ENCODE peak calls at places on chromosomes 13 and 19, in five cellular contexts. P is tibial artery, S is right cardiac atrium, O is neuronal stem cell, V is right atrium auricular region. G is an unnamed sample. For H3K9me3, the result is how much of the 10 kb centered on the place peaks cover.

GRCh38 chr13:61123533-61124269 is 291.9 kb downstream of the PCDH20 start:
- DNase-seq in P (no peak), S (no peak), O (no peak), V (no peak), G (no peak)

GRCh38 chr13:24195626-24196025 is 35.1 kb downstream of the SPATA13 start:
- DNase-seq in P (no peak), S (no peak), O (no peak), V (no peak), G (no peak)

GRCh38 chr13:30009411-30009810 is 159.0 kb upstream of the UBL3 start:
- DNase-seq in P (no peak), S (no peak), O (no peak), V (no peak), G (no peak)

GRCh38 chr13:110182003-110182402 is 125.0 kb downstream of the COL4A1 start:
- DNase-seq in P (no peak), S (no peak), O (no peak), V (no peak), G (no peak)

GRCh38 chr13:94479559-94480095 is at the start of gene DCT:
- DNase-seq in P (no peak), S (no peak), O (peak), V (no peak), G (no peak)

GRCh38 chr19:7983286-7983950 is 22.0 kb downstream of the ELAVL1 start:
- DNase-seq in P (no peak), S (peak), O (no peak), V (no peak), G (no peak)

GRCh38 chr19:15631817-15632216 is 8.9 kb upstream of the CYP4F3 start:
- DNase-seq in P (no peak), S (peak), O (no peak), V (no peak), G (no peak)

GRCh38 chr19:8366961-8367326 is 3.0 kb downstream of the ANGPTL4 start:
- DNase-seq in P (no peak), S (no peak), O (no peak), V (no peak), G (no peak)

GRCh38 chr19:4831351-4832340 is at the start of gene TICAM1:
- DNase-seq in P (peak), S (peak), O (no peak), V (peak), G (peak)

GRCh38 chr13:100550433-100550832 is 38.2 kb downstream of the GGACT start:
- DNase-seq in P (peak), S (peak), O (no peak), V (no peak), G (no peak)

GRCh38 chr19:39424934-39425333 is 10.8 kb downstream of the RPS16 start:
- DNase-seq in P (no peak), S (peak), O (no peak), V (no peak), G (no peak)

GRCh38 chr13:53324656-53325055 is 296.0 kb downstream of the OLFM4 start:
- DNase-seq in P (no peak), S (no peak), O (no peak), V (no peak), G (no peak)

GRCh38 chr13:97226788-97227627 is 4.9 kb downstream of the MBNL2 start:
- DNase-seq in P (no peak), S (no peak), O (no peak), V (no peak), G (no peak)

GRCh38 chr19:35645680-35646511 is 2.2 kb upstream of the COX6B1 start:
- DNase-seq in P (no peak), S (no peak), O (no peak), V (no peak), G (no peak)

GRCh38 chr13:38542601-38543000 is 144.3 kb upstream of the FREM2 start:
- DNase-seq in P (no peak), S (no peak), O (no peak), V (no peak), G (no peak)

GRCh38 chr19:5686326-5686646 is 3.8 kb upstream of the RPL36 start:
- DNase-seq in P (no peak), S (no peak), O (no peak), V (no peak), G (no peak)

GRCh38 chr13:114285166-114285808 is 3.9 kb downstream of the UPF3A start:
- DNase-seq in P (no peak), S (no peak), O (no peak), V (no peak), G (no peak)

GRCh38 chr19:48203794-48204628 is 33.5 kb downstream of the ZSWIM9 start:
- DNase-seq in P (peak), S (peak), O (peak), V (peak), G (peak)

GRCh38 chr13:51562011-51562671 is 22.1 kb upstream of the WDFY2 start:
- DNase-seq in P (no peak), S (no peak), O (no peak), V (no peak), G (no peak)

GRCh38 chr19:48341006-48341405 is 15.7 kb downstream of the EMP3 start:
- DNase-seq in P (no peak), S (no peak), O (no peak), V (no peak), G (no peak)

GRCh38 chr19:38742296-38742695 is 2.0 kb downstream of the CAPN12 start:
- DNase-seq in P (no peak), S (no peak), O (no peak), V (no peak), G (no peak)

GRCh38 chr19:13848811-13849241 is 28.1 kb upstream of the NANOS3 start:
- DNase-seq in P (no peak), S (no peak), O (no peak), V (no peak), G (no peak)

GRCh38 chr13:41827507-41828213 is 133.2 kb downstream of the VWA8 start:
- DNase-seq in P (peak), S (no peak), O (no peak), V (peak), G (no peak)

GRCh38 chr19:13087795-13088537 is 14.7 kb downstream of the LYL1 start:
- DNase-seq in P (no peak), S (peak), O (no peak), V (no peak), G (no peak)

GRCh38 chr19:15452111-15453047 is 2.6 kb upstream of the WIZ start:
- DNase-seq in P (peak), S (peak), O (peak), V (peak), G (peak)

GRCh38 chr13:47094734-47095434 is 198.0 kb upstream of the HTR2A start:
- DNase-seq in P (no peak), S (no peak), O (no peak), V (no peak), G (no peak)

GRCh38 chr19:58513694-58514563 is 2.1 kb upstream of the SLC27A5 start:
- DNase-seq in P (peak), S (peak), O (peak), V (peak), G (peak)

GRCh38 chr19:46602392-46603194 is 1.5 kb downstream of the CALM3 start:
- DNase-seq in P (peak), S (peak), O (no peak), V (peak), G (peak)

GRCh38 chr13:44058586-44059238 is 179.0 kb downstream of the LACC1 start:
- DNase-seq in P (no peak), S (no peak), O (no peak), V (no peak), G (no peak)

GRCh38 chr19:20182232-20182785 is 15.3 kb downstream of the ZNF486 start:
- DNase-seq in P (no peak), S (no peak), O (no peak), V (no peak), G (no peak)

DNA sequence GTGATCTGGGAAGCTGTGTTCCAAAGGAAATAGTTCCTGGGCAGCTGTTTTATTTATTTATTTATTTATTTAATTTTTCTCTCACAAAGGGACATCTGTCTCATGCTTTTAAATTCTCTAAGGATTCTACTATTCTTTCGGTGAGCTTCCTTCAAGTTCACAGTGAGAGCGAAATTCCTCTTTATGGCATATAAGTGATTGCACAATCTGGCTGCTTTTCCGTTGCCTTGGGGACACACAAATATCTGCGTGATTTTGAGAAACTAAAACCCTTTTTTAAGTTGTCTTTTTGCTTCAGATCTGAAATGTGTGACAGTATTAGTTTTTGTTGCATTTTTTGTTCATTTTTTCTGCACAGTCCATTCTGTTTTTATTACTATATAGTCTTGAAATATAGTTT is 19.1 kb downstream of the ZNF486 start:
- DNase-seq in P (no peak), S (no peak), O (no peak), V (no peak), G (no peak)
- H3K9me3 ChIP-seq in P (under half), S (under half), O (half or more), V (under half), G (under half)

GRCh38 chr19:23509686-23510450 is 114.6 kb upstream of the ZNF91 start:
- DNase-seq in P (no peak), S (no peak), O (no peak), V (no peak), G (no peak)

GRCh38 chr19:23507441-23507840 is 112.2 kb upstream of the ZNF91 start:
- DNase-seq in P (no peak), S (no peak), O (no peak), V (no peak), G (no peak)

GRCh38 chr19:23516266-23516665 is 121.0 kb upstream of the ZNF91 start:
- DNase-seq in P (no peak), S (no peak), O (no peak), V (no peak), G (no peak)

GRCh38 chr19:23515551-23515950 is 120.3 kb upstream of the ZNF91 start:
- DNase-seq in P (no peak), S (no peak), O (no peak), V (no peak), G (no peak)

GRCh38 chr19:23512151-23512925 is 117.1 kb upstream of the ZNF91 start:
- DNase-seq in P (no peak), S (no peak), O (no peak), V (no peak), G (no peak)
- H3K9me3 ChIP-seq in P (under half), S (under half), O (under half), V (under half), G (under half)

GRCh38 chr19:2612619-2613249 is 89.8 kb downstream of the GNG7 start:
- DNase-seq in P (peak), S (no peak), O (no peak), V (no peak), G (no peak)
- H3K9me3 ChIP-seq in P (under half), S (under half), O (under half), V (under half), G (under half)

GRCh38 chr19:20005741-20006140 is 33.6 kb downstream of the ZNF682 start:
- DNase-seq in P (no peak), S (no peak), O (no peak), V (no peak), G (no peak)
- H3K9me3 ChIP-seq in P (under half), S (under half), O (half or more), V (under half), G (half or more)

DNA sequence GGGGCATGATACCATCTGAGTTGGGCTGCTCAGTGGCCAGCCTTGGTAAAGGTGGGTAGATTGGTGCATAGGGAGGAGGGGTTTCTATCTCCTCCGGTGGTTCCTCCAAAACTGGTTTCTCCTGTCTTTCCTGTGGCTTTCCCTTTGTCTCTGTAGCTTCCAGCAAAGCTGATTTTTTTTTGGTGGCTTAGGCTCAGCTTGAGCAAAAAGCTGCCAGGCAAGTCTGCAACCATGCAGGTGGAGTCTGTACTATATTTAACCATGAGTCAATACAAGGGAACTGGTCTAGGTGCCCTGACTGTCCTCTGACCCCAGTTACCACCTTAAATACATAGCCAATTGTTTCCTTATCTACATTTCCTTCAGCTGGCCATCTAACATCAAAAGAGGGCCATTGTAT is 64.0 kb upstream of the ZNF681 start:
- DNase-seq in P (no peak), S (no peak), O (no peak), V (no peak), G (no peak)
- H3K9me3 ChIP-seq in P (under half), S (under half), O (half or more), V (under half), G (under half)

GRCh38 chr19:36805364-36805763 is 32.8 kb upstream of the ZNF850 start:
- DNase-seq in P (no peak), S (no peak), O (no peak), V (no peak), G (no peak)
- H3K9me3 ChIP-seq in P (under half), S (under half), O (under half), V (half or more), G (half or more)

GRCh38 chr19:54612428-54612827 is 17.9 kb upstream of the LILRB1 start:
- DNase-seq in P (no peak), S (no peak), O (no peak), V (no peak), G (no peak)
- H3K9me3 ChIP-seq in P (under half), S (under half), O (under half), V (under half), G (under half)

GRCh38 chr13:109055850-109056249 is 426.4 kb downstream of the MYO16 start:
- DNase-seq in P (no peak), S (no peak), O (no peak), V (no peak), G (no peak)

GRCh38 chr13:109058071-109058470 is 428.7 kb downstream of the MYO16 start:
- DNase-seq in P (no peak), S (no peak), O (no peak), V (no peak), G (no peak)
- H3K9me3 ChIP-seq in P (under half), S (under half), O (under half), V (under half), G (under half)

GRCh38 chr13:64675256-64675892 is 2554.8 kb downstream of the PCDH9 start:
- DNase-seq in P (no peak), S (no peak), O (no peak), V (no peak), G (no peak)
- H3K9me3 ChIP-seq in P (under half), S (under half), O (under half), V (under half), G (under half)

DNA sequence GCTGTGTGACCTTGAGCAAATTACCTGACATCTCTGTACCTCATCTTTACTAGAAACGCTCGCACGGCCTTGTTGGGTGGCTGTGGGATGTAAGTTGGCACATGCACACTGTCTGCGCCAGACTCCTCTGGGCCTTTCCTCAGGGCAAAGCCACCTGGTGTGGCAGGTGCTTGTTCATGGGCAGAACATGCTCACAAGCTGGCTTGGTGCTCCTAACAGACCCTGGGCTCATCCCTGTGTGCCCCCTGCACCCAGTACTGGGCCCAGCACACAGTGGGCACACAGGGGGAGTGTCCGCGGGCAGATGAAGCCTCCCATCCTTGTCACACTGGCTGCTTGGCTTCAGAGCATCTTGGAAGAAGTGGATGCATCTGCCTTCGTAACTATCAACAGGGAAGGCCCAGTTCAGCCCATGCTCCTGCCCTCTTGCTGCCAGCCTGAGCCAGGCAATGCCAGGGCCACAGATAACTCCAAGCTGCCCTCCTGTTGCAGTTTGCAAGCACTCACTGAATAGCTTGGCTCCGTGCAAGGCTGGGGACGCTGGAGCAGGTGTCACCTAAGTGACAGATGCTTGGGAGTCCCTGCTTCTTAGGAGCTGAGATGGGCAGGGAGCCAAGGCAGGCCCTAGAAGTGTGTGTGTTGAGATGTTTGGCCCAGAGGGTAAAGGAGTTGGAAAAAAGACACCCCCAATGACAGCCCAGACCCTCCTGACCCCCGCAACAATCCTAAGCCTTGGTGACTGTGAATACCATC is 123.9 kb downstream of the TUBA3C start:
- DNase-seq in P (no peak), S (no peak), O (no peak), V (no peak), G (no peak)
- H3K9me3 ChIP-seq in P (under half), S (under half), O (under half), V (under half), G (under half)